ENCODE peak calls at places on chromosomes 4 and X, in four cellular contexts. N is mammary epithelial cell; V is CD8-positive, alpha-beta T cell; R is IMR-90. O is an unnamed sample.

GRCh38 chr4:165355900-165356300 is 22.9 kb upstream of the CPE start:
- DNase-seq in N (no peak), V (no peak), R (peak), O (no peak)

GRCh38 chr4:67273676-67274075 is 271.6 kb downstream of the CENPC start:
- DNase-seq in N (no peak), V (no peak), R (no peak), O (no peak)

GRCh38 chrX:51891821-51892551 is 1.4 kb upstream of the MAGED1 start:
- DNase-seq in N (no peak), V (no peak), R (peak), O (no peak)

GRCh38 chrX:39599339-39599738 is 498.4 kb downstream of the BCOR start:
- DNase-seq in N (no peak), V (no peak), R (no peak), O (no peak)

GRCh38 chr4:152021788-152022438 is 261.1 kb upstream of the GATB start:
- DNase-seq in N (no peak), V (no peak), R (no peak), O (no peak)

GRCh38 chrX:40076750-40077149 is 21.0 kb downstream of the BCOR start:
- DNase-seq in N (no peak), V (no peak), R (no peak), O (no peak)

GRCh38 chr4:75289843-75290616 is 224.2 kb downstream of the RCHY1 start:
- DNase-seq in N (peak), V (no peak), R (no peak), O (no peak)

GRCh38 chr4:56505269-56506109 is at the start of gene ARL9:
- DNase-seq in N (peak), V (peak), R (peak), O (peak)

GRCh38 chr4:8762356-8762755 is 109.3 kb downstream of the HMX1 start:
- DNase-seq in N (no peak), V (no peak), R (no peak), O (no peak)

GRCh38 chrX:20362268-20363002 is 95.7 kb upstream of the RPS6KA3 start:
- DNase-seq in N (no peak), V (no peak), R (peak), O (no peak)

GRCh38 chr4:125313497-125313896 is 1.3 kb upstream of the FAT4 start:
- DNase-seq in N (peak), V (no peak), R (peak), O (peak)

GRCh38 chrX:49934148-49934547 is 11.8 kb downstream of the CLCN5 start:
- DNase-seq in N (no peak), V (no peak), R (no peak), O (no peak)

GRCh38 chrX:48917139-48917980 is 1.5 kb downstream of the PIM2 start:
- DNase-seq in N (peak), V (peak), R (peak), O (peak)

GRCh38 chrX:56385336-56385735 is 153.2 kb downstream of the KLF8 start:
- DNase-seq in N (no peak), V (no peak), R (no peak), O (no peak)

GRCh38 chr4:137896221-137896737 is 345.9 kb downstream of the SLC7A11 start:
- DNase-seq in N (no peak), V (no peak), R (peak), O (no peak)

GRCh38 chr4:126065016-126065415 is 750.3 kb downstream of the FAT4 start:
- DNase-seq in N (no peak), V (no peak), R (no peak), O (no peak)

GRCh38 chr4:40160258-40160657 is 36.6 kb upstream of the RHOH start:
- DNase-seq in N (no peak), V (no peak), R (no peak), O (no peak)

GRCh38 chr4:52377563-52377962 is 281.5 kb downstream of the USP46 start:
- DNase-seq in N (no peak), V (no peak), R (no peak), O (no peak)

GRCh38 chr4:163164591-163164990 is 2.1 kb downstream of the NAF1 start:
- DNase-seq in N (peak), V (no peak), R (no peak), O (peak)

GRCh38 chr4:28562913-28563312 is 1702.3 kb downstream of the STIM2 start:
- DNase-seq in N (peak), V (no peak), R (no peak), O (no peak)

GRCh38 chr4:14857986-14858385 is 144.3 kb upstream of the CPEB2 start:
- DNase-seq in N (no peak), V (no peak), R (no peak), O (no peak)

GRCh38 chrX:24979081-24979480 is 36.7 kb downstream of the ARX start:
- DNase-seq in N (no peak), V (no peak), R (peak), O (no peak)

GRCh38 chr4:96035727-96036126 is 195.8 kb downstream of the PDHA2 start:
- DNase-seq in N (peak), V (no peak), R (no peak), O (no peak)
- TF ChIP-seq CTCF in N (peak), V (no peak), R (no peak), O (no peak)

DNA sequence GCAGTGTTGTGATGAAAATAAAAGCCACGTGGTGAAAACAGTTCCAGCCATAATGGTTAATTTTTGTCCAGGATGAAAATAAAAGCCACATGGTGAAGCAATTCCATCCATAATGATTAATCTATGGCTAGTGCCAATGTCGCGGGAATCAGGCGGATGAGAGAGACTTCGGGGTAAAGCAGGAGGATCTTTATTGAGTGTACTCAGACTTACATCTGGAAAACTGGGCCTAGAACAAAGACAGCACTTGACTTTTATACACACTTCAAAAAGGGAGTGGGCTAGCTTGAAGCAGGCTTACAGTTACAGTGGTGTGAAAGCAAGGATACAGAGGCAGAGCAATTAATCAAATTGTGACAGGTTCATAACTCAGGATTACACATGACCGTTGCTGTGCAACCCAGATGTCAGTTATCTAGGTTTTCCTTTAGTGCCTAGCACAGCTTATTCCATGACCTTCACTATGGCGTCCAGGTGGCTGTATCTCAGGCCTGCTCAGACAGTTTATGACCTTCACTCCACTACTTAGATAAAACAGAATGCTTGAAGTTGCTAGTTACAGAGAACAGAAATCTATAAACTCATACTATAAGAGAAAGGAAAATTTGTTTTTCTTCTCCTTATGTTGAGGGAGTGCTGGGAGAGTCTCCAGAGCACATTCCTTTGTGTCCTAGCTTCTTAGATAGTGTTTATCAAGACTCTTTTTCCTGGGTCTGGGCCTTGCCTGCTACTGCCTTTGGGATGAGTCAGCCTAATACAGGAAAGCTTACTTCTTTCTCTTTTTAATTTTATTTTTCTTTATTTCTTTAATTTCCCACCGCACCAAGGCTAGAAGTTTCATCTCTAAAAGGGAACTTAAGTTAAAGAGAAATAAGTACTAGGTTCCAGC is 5.9 kb upstream of the PLA2G12A start:
- DNase-seq in N (no peak), V (no peak), R (peak), O (no peak)
- H3K27ac ChIP-seq in N (no peak), V (no peak), R (peak), O (no peak)

GRCh38 chr4:97836662-97837061 is 306.6 kb downstream of the STPG2 start:
- DNase-seq in N (no peak), V (no peak), R (no peak), O (no peak)
- TF ChIP-seq CTCF in N (no peak), V (no peak), R (no peak), O (no peak)

DNA sequence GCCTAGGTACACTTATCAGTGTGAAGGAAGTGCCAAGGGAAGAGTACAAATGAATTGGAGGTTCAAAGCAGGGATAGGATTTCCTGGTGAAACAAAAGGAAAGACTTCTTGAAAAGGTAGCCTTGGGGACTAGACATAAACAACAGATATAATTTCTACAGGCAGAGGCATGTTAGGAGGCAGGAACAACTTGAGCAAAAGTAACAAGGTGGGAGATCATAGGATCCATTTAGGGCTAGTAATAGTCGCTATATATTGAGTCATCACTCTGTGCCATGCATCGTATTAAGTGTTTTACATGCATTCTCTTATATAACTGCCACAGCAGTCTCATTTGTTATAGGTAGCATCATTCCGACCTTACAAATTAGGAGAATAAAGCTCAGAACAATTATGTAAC is 98.3 kb upstream of the EOLA2 start:
- DNase-seq in N (peak), V (no peak), R (no peak), O (no peak)
- H3K27ac ChIP-seq in N (peak), V (no peak), R (peak), O (no peak)

DNA sequence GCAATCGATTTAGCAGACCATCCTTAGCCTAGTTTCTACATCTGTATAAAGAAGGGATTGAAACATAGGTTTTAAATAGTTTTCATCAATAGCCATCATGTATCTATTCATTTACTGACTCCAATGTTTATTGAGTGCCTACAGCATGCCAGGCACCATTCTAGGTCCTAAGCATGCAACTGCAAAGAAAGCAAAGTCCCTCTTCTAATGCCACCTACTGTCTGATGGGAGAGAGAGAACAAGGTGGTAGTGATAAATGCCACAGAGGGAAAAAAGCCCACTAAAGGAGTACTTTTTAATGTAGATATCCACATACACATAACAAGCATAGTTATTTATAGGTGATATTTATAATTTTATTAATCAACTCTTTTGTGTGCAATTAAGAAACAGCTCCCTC is 67.6 kb upstream of the PPARGC1A start:
- DNase-seq in N (no peak), V (no peak), R (no peak), O (no peak)
- TF ChIP-seq CTCF in N (no peak), V (no peak), R (no peak), O (no peak)

GRCh38 chr4:184363258-184363657 is 111.1 kb downstream of the IRF2 start:
- DNase-seq in N (no peak), V (no peak), R (no peak), O (no peak)
- H3K27ac ChIP-seq in N (no peak), V (no peak), R (no peak), O (no peak)

DNA sequence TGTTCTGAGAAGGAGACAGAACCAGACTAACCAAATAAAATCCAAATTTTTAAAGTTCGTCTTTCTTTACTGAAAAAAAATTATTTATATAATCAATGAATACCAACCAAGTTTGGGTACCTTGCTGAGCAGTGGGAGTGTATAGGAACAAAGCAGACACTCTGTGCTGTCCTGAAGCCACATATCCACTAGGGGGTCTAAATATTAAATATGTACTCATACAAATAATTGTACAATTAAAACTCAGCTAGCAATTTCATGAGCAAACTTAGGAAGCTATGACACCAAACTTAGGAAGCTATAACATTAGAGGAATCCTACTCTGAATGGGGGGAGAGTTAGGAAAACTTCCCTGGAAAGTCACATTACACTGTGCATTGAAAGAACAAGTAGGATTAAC is 582.0 kb upstream of the EPHA5 start:
- DNase-seq in N (no peak), V (no peak), R (no peak), O (no peak)
- TF ChIP-seq CTCF in N (no peak), V (no peak), R (no peak), O (peak)

GRCh38 chr4:26751838-26752237 is 108.8 kb upstream of the STIM2 start:
- DNase-seq in N (no peak), V (no peak), R (no peak), O (no peak)

GRCh38 chr4:26751004-26751403 is 109.6 kb upstream of the STIM2 start:
- DNase-seq in N (no peak), V (no peak), R (no peak), O (no peak)

GRCh38 chr4:26748805-26749204 is 111.8 kb upstream of the STIM2 start:
- DNase-seq in N (no peak), V (no peak), R (no peak), O (no peak)

GRCh38 chr4:26749867-26750266 is 110.8 kb upstream of the STIM2 start:
- DNase-seq in N (no peak), V (no peak), R (no peak), O (no peak)

DNA sequence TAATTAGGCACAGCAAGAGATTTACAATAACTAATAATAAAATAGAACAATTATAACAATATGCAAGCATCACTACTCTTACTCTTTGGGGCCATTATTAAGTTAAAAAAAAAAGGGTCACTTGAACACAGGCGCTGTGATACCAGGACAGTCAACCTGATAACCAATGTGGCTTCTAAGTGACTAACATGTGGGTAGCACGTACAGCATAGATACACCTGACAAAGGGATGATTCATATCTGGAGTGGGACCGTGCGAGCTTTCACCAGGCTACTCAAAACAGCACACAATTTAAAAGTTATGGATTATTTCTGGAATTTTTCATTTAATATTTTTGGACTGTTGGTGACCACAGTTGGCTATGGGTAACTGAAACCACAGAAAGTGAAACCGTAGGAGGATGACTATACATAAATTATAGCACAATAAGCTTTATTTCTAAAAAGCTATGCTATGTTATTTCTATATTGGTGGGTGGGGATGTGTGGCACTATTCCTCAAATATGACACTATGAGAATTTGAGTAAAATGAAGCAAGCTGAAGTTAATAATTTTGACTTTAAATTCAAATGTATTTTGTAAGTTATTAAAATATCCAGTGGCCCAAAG is 113.8 kb upstream of the STIM2 start:
- DNase-seq in N (peak), V (no peak), R (no peak), O (no peak)
- H3K27ac ChIP-seq in N (no peak), V (no peak), R (no peak), O (no peak)

DNA sequence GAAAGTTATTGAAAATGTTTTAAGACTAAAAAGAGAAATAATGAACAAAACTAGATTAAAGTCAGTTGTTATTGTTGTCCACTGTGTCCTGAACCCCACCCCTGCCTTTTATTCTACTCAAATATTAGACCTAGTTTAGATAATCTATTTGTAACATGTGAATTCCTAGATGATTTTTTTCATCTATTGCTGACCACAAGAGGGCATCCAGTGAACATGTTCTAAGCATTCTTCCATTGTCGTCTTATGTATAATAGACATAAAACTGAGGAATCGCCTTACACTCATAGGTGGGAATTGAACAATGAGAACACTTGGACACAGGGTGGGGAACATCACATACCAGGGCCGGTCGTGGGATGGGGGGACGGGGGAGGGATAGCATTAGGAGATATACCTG is 36.4 kb upstream of the HPRT1 start:
- DNase-seq in N (peak), V (no peak), R (peak), O (peak)
- TF ChIP-seq CTCF in N (peak), V (no peak), R (peak), O (peak)